ENCODE peak calls at places on chromosomes 6 and 20, in six cellular contexts. B is cardiac fibroblast, U is NCI-H446 treated with DMSO at 0.1 percent for 48 hours, W is coronary artery, Y is AG10803, A is AG08395. X is an unnamed sample.

GRCh38 chr6:129507059-129507807 is 202.7 kb downstream of the ARHGAP18 start:
- DNase-seq in B (no peak), U (no peak), W (no peak), Y (no peak), A (no peak), X (no peak)

GRCh38 chr20:31707994-31708744 is 14.5 kb downstream of the BCL2L1 start:
- DNase-seq in B (no peak), U (no peak), W (no peak), Y (no peak), A (no peak), X (no peak)

GRCh38 chr6:16761469-16762264 is 407 bp upstream of the ATXN1 start:
- DNase-seq in B (peak; percentile 91), U (peak; percentile 89), W (peak; percentile 95), Y (peak; percentile 92), A (peak; percentile 71), X (peak; percentile 76)

GRCh38 chr20:3471397-3472021 is 691 bp downstream of the ATRN start:
- DNase-seq in B (no peak), U (no peak), W (no peak), Y (no peak), A (no peak), X (no peak)

GRCh38 chr6:118986312-118986711 is 51.4 kb upstream of the MCM9 start:
- DNase-seq in B (no peak), U (no peak), W (no peak), Y (no peak), A (no peak), X (no peak)

GRCh38 chr6:11938285-11938890 is 73.7 kb upstream of the HIVEP1 start:
- DNase-seq in B (no peak), U (no peak), W (no peak), Y (no peak), A (no peak), X (no peak)

GRCh38 chr20:61114776-61115175 is 137.3 kb upstream of the CDH4 start:
- DNase-seq in B (no peak), U (no peak), W (no peak), Y (no peak), A (no peak), X (no peak)

GRCh38 chr20:48382304-48382703 is 445.5 kb downstream of the PREX1 start:
- DNase-seq in B (no peak), U (no peak), W (no peak), Y (no peak), A (no peak), X (no peak)

GRCh38 chr20:58361549-58361948 is 27.5 kb upstream of the VAPB start:
- DNase-seq in B (peak; percentile 78), U (no peak), W (no peak), Y (peak; percentile 86), A (peak; percentile 73), X (no peak)

GRCh38 chr6:158226655-158227512 is 58.7 kb downstream of the GTF2H5 start:
- DNase-seq in B (no peak), U (no peak), W (no peak), Y (no peak), A (no peak), X (no peak)

GRCh38 chr6:41475164-41475563 is 71.0 kb upstream of the FOXP4 start:
- DNase-seq in B (no peak), U (no peak), W (no peak), Y (no peak), A (no peak), X (no peak)

GRCh38 chr6:155264704-155265320 is 999 bp downstream of the CLDN20 start:
- DNase-seq in B (peak; percentile 75), U (no peak), W (no peak), Y (peak; percentile 66), A (peak; percentile 48), X (peak; percentile 46)

GRCh38 chr6:134533991-134534390 is 216.1 kb upstream of the SGK1 start:
- DNase-seq in B (no peak), U (no peak), W (no peak), Y (no peak), A (no peak), X (no peak)

GRCh38 chr6:33716379-33716778 is 4.9 kb upstream of the UQCC2 start:
- DNase-seq in B (no peak), U (no peak), W (no peak), Y (no peak), A (no peak), X (no peak)

GRCh38 chr6:15444081-15444731 is 198.3 kb downstream of the JARID2 start:
- DNase-seq in B (no peak), U (no peak), W (no peak), Y (no peak), A (no peak), X (no peak)

GRCh38 chr20:57476073-57476526 is 48.8 kb downstream of the CTCFL start:
- DNase-seq in B (no peak), U (no peak), W (peak; percentile 49), Y (no peak), A (no peak), X (no peak)

GRCh38 chr20:2470432-2471193 is at the start of gene SNRPB:
- DNase-seq in B (peak; percentile 100), U (peak; percentile 99), W (peak; percentile 98), Y (peak; percentile 99), A (peak; percentile 99), X (peak; percentile 96)

GRCh38 chr20:9884666-9885065 is 45.8 kb upstream of the PAK5 start:
- DNase-seq in B (no peak), U (no peak), W (no peak), Y (no peak), A (no peak), X (no peak)

GRCh38 chr20:57658447-57659130 is 38.4 kb upstream of the ZBP1 start:
- DNase-seq in B (no peak), U (no peak), W (peak; percentile 71), Y (no peak), A (no peak), X (no peak)

GRCh38 chr20:16488086-16488485 is 85.2 kb downstream of the KIF16B start:
- DNase-seq in B (no peak), U (peak; percentile 86), W (no peak), Y (no peak), A (no peak), X (no peak)

GRCh38 chr6:107386340-107386739 is 73.0 kb downstream of the PDSS2 start:
- DNase-seq in B (peak; percentile 51), U (no peak), W (no peak), Y (peak; percentile 13), A (no peak), X (no peak)

GRCh38 chr20:47927385-47927851 is 142.1 kb upstream of the SULF2 start:
- DNase-seq in B (peak; percentile 10), U (no peak), W (no peak), Y (peak; percentile 35), A (peak; percentile 40), X (no peak)

GRCh38 chr20:15895126-15895525 is 678.1 kb downstream of the KIF16B start:
- DNase-seq in B (no peak), U (no peak), W (no peak), Y (peak; percentile 11), A (peak; percentile 51), X (no peak)

GRCh38 chr6:47169785-47170685 is 127.9 kb upstream of the ADGRF1 start:
- DNase-seq in B (peak; percentile 68), U (no peak), W (no peak), Y (peak; percentile 59), A (peak; percentile 14), X (no peak)

GRCh38 chr6:159700970-159701369 is 7.9 kb upstream of the SOD2 start:
- DNase-seq in B (peak; percentile 78), U (no peak), W (no peak), Y (peak; percentile 28), A (no peak), X (no peak)

GRCh38 chr6:37819802-37820712 is 530 bp downstream of the ZFAND3 start:
- DNase-seq in B (peak; percentile 74), U (no peak), W (peak; percentile 79), Y (peak; percentile 67), A (peak; percentile 47), X (peak; percentile 53)